ENCODE peak calls at places on chromosomes 16 and 17, in six cellular contexts. U is GM23248, F is HCT116, V is PC-3, M is GM23338, Y is MM.1S. C is an unnamed sample.
A peak's percentile ranks its signal among the peaks of the same experiment; 100 is the strongest.

GRCh38 chr16:11302977-11303376 is 21.8 kb upstream of the PRM1 start:
- DNase-seq in U (no peak), F (no peak), V (no peak), M (no peak), Y (peak; percentile 54), C (no peak)

GRCh38 chr17:18246880-18247612 is 11.5 kb downstream of the FLII start:
- DNase-seq in U (peak; percentile 63), F (no peak), V (peak; percentile 62), M (peak; percentile 97), Y (no peak), C (peak; percentile 85)

GRCh38 chr17:36468903-36469635 is 17.4 kb upstream of the ZNHIT3 start:
- DNase-seq in U (no peak), F (no peak), V (no peak), M (no peak), Y (no peak), C (peak; percentile 8)

GRCh38 chr17:68318103-68318991 is 27.1 kb downstream of the ARSG start:
- DNase-seq in U (peak; percentile 90), F (peak; percentile 78), V (peak; percentile 96), M (no peak), Y (no peak), C (no peak)

GRCh38 chr17:81304196-81305015 is 9.3 kb upstream of the SLC38A10 start:
- DNase-seq in U (no peak), F (no peak), V (no peak), M (no peak), Y (no peak), C (no peak)

GRCh38 chr16:11692651-11693050 is 24.4 kb downstream of the SNN start:
- DNase-seq in U (no peak), F (no peak), V (no peak), M (no peak), Y (no peak), C (no peak)

GRCh38 chr16:48317614-48318013 is 67.6 kb downstream of the SIAH1 start:
- DNase-seq in U (peak; percentile 54), F (peak; percentile 10), V (peak; percentile 65), M (no peak), Y (peak; percentile 26), C (no peak)

GRCh38 chr16:50685456-50686058 is 4.4 kb upstream of the SNX20 start:
- DNase-seq in U (no peak), F (no peak), V (no peak), M (no peak), Y (peak; percentile 89), C (no peak)

GRCh38 chr17:43353364-43353763 is 45.4 kb upstream of the ARL4D start:
- DNase-seq in U (no peak), F (no peak), V (no peak), M (no peak), Y (no peak), C (no peak)

DNA sequence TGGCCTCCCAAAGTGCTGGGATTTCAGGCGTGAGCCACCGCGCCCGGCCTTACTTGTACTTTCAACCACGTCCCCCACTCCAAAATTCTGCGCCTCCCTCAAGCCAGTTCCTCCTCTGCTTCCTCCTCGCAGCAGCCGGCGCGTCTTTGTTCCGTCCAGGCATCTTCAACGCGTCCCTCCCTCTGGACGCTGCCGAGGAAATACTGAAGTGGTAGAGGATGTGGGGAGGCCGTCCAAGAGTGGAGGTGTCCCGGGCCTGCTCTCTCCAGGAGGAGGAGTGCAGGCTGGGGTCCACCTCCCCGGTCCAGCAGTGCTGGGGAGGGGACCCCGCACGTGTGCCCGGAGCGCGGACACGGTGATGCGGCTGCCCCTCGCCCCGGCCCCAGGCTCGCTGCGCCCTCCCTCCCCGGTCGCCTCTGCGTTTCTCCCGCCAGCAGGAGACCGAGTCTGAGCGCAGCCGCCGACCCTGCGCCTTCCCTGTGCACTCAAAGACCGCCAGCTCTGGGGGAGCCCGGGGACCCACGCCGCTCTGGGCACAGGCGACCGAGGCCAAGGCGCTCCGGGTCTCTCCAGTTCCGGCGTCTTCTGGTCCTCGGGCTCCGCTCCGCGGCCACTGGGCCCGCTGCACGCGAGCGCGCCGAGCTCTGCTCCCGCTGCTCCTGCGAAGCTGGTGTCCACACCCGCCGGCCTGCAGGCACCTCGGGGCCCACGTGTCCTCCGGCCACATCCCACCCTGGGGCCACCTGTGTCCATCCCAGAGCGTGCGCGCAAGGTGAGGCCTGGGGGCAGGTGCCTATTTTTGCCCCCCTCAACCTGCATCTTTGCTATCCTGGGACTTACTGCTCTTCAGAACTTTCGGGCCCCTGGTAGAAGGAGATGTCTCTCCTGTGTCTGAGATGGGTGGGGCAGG is 31.7 kb downstream of the OSBPL7 start:
- DNase-seq in U (peak; percentile 78), F (no peak), V (peak; percentile 72), M (peak; percentile 80), Y (peak; percentile 37), C (peak; percentile 87)
- H3K27me3 ChIP-seq in U (peaks cover 66% of the 10 kb centered on the region), F (peaks cover 55% of the 10 kb centered on the region), V (peaks cover 76% of the 10 kb centered on the region), M (peaks cover 67% of the 10 kb centered on the region), Y (peaks cover 89% of the 10 kb centered on the region), C (peaks cover 96% of the 10 kb centered on the region)

DNA sequence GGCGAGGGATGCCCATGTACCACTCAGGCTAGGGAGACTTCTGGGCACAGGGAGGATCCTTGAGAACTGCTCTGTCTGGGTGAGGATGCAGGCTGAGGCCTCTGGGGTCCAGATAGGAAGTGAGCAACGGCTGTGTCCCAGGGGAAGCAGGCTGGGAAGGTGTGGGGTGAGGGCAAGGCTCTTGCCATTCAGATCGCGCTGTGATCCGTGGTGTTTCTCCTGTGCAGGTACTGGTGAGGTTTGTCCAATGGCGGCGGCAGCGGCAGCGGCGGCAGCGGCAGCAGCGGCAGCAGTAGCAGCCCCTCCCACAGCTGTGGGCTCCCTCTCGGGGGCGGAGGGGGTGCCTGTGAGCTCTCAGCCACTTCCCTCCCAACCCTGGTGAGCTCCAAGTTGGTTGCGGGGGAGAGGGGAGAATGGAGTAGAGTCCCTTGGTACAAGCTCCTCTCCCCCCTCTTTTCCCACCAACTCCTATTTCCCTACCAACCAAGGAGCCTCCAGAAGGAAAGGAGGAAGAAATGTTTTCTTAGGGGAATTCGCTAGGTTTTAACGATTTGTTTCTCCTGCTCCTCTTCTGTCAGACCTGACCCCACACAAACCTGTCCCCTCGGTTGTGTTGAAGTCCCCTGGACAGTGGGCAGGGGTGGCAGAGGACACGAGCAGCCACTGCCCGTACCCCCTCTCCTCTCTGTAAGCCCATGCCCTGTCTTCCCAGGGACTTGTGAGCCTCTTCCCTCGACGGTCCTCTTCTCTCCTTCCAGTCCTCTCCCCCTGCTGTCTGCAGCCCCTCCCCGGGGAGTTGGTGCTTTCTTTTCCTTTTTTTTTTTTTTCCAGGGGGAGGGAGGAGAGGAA is 1.9 kb upstream of the PRRT2 start:
- DNase-seq in U (peak; percentile 54), F (no peak), V (peak; percentile 17), M (peak; percentile 35), Y (no peak), C (peak; percentile 52)
- TF ChIP-seq EZH2phosphoT487 in U (no peak), F (no peak), V (no peak), M (no peak), Y (no peak), C (no peak)

GRCh38 chr16:54286067-54286329 is 589 bp downstream of the IRX3 start:
- DNase-seq in U (no peak), F (no peak), V (no peak), M (no peak), Y (no peak), C (no peak)
- H3K27me3 ChIP-seq in U (no peaks in the 10 kb centered on the region), F (no peaks in the 10 kb centered on the region), V (peaks cover 46% of the 10 kb centered on the region), M (peaks cover 88% of the 10 kb centered on the region), Y (peaks cover 4% of the 10 kb centered on the region), C (peaks cover 89% of the 10 kb centered on the region)

GRCh38 chr17:75245011-75245410 is 16.4 kb downstream of the GGA3 start:
- DNase-seq in U (no peak), F (no peak), V (no peak), M (no peak), Y (no peak), C (no peak)

GRCh38 chr17:75252039-75252816 is 9.2 kb downstream of the GGA3 start:
- DNase-seq in U (no peak), F (no peak), V (no peak), M (no peak), Y (no peak), C (no peak)

GRCh38 chr17:75249564-75249963 is 11.8 kb downstream of the GGA3 start:
- DNase-seq in U (no peak), F (no peak), V (no peak), M (no peak), Y (no peak), C (no peak)

GRCh38 chr17:75246404-75246803 is 15.0 kb downstream of the GGA3 start:
- DNase-seq in U (no peak), F (no peak), V (no peak), M (no peak), Y (no peak), C (no peak)

GRCh38 chr17:75250009-75250471 is 11.4 kb downstream of the GGA3 start:
- DNase-seq in U (peak; percentile 61), F (no peak), V (no peak), M (no peak), Y (peak; percentile 82), C (no peak)
- TF ChIP-seq EZH2phosphoT487 in U (no peak), F (no peak), V (no peak), M (no peak), Y (no peak), C (no peak)

GRCh38 chr16:88785106-88785924 is at the start of gene PIEZO1:
- DNase-seq in U (peak; percentile 86), F (no peak), V (peak; percentile 53), M (peak; percentile 54), Y (peak; percentile 49), C (peak; percentile 70)
- H3K27me3 ChIP-seq in U (no peaks in the 10 kb centered on the region), F (no peaks in the 10 kb centered on the region), V (no peaks in the 10 kb centered on the region), M (peaks cover 4% of the 10 kb centered on the region), Y (no peaks in the 10 kb centered on the region), C (peaks cover 39% of the 10 kb centered on the region)

GRCh38 chr17:48610282-48611211 is at the start of gene HOXB7:
- DNase-seq in U (peak; percentile 88), F (no peak), V (no peak), M (peak; percentile 60), Y (peak; percentile 57), C (no peak)
- TF ChIP-seq EZH2phosphoT487 in U (no peak), F (no peak), V (no peak), M (peak; percentile 64), Y (no peak), C (peak; percentile 99)

GRCh38 chr17:34641368-34641767 is 62.0 kb downstream of the TMEM132E start:
- DNase-seq in U (no peak), F (no peak), V (no peak), M (no peak), Y (no peak), C (no peak)

GRCh38 chr17:34637548-34638525 is 58.5 kb downstream of the TMEM132E start:
- DNase-seq in U (peak; percentile 85), F (peak; percentile 40), V (peak; percentile 57), M (peak; percentile 92), Y (peak; percentile 81), C (peak; percentile 94)

GRCh38 chr17:34637041-34637547 is 57.7 kb downstream of the TMEM132E start:
- DNase-seq in U (no peak), F (no peak), V (no peak), M (no peak), Y (no peak), C (no peak)

GRCh38 chr17:34638526-34639260 is 59.3 kb downstream of the TMEM132E start:
- DNase-seq in U (no peak), F (no peak), V (no peak), M (no peak), Y (no peak), C (no peak)

GRCh38 chr17:34639706-34640425 is 60.5 kb downstream of the TMEM132E start:
- DNase-seq in U (no peak), F (no peak), V (no peak), M (no peak), Y (no peak), C (no peak)
- H3K27me3 ChIP-seq in U (no peaks in the 10 kb centered on the region), F (peaks cover 49% of the 10 kb centered on the region), V (peaks cover 20% of the 10 kb centered on the region), M (no peaks in the 10 kb centered on the region), Y (peaks cover 32% of the 10 kb centered on the region), C (peaks cover 90% of the 10 kb centered on the region)

GRCh38 chr17:29112780-29113295 is 67.4 kb downstream of the MYO18A start:
- DNase-seq in U (peak; percentile 37), F (no peak), V (no peak), M (no peak), Y (no peak), C (no peak)
- TF ChIP-seq EZH2phosphoT487 in U (no peak), F (no peak), V (no peak), M (no peak), Y (no peak), C (no peak)

GRCh38 chr17:61403846-61404701 is 4.4 kb downstream of the TBX2 start:
- DNase-seq in U (no peak), F (no peak), V (no peak), M (peak; percentile 48), Y (no peak), C (peak; percentile 59)
- H3K27me3 ChIP-seq in U (no peaks in the 10 kb centered on the region), F (no peaks in the 10 kb centered on the region), V (no peaks in the 10 kb centered on the region), M (peaks cover 100% of the 10 kb centered on the region), Y (peaks cover 65% of the 10 kb centered on the region), C (peaks cover 100% of the 10 kb centered on the region)

C was measured in neural progenitor cell.